ENCODE peak calls at places on chromosomes 4 and X, in four cellular contexts. One of them, this sample, is unnamed.

GRCh38 chr4:138609943-138610350 is 367.8 kb upstream of the SLC7A11 start:
- DNase-seq in AG04450: no peak
- DNase-seq in PC-9: no peak
- DNase-seq in CD4-positive, alpha-beta T cell: no peak
- DNase-seq in this sample: peak; percentile 42

GRCh38 chrX:125681058-125681457 is 361.4 kb downstream of the TEX13C start:
- DNase-seq in AG04450: no peak
- DNase-seq in PC-9: no peak
- DNase-seq in CD4-positive, alpha-beta T cell: no peak
- DNase-seq in this sample: no peak

GRCh38 chrX:17007134-17007768 is 60.8 kb downstream of the REPS2 start:
- DNase-seq in AG04450: no peak
- DNase-seq in PC-9: no peak
- DNase-seq in CD4-positive, alpha-beta T cell: no peak
- DNase-seq in this sample: no peak

GRCh38 chr4:78483811-78484210 is 67.8 kb upstream of the ANXA3 start:
- DNase-seq in AG04450: no peak
- DNase-seq in PC-9: no peak
- DNase-seq in CD4-positive, alpha-beta T cell: no peak
- DNase-seq in this sample: no peak

GRCh38 chrX:141811438-141811837 is 26.7 kb upstream of the MAGEC3 start:
- DNase-seq in AG04450: no peak
- DNase-seq in PC-9: no peak
- DNase-seq in CD4-positive, alpha-beta T cell: no peak
- DNase-seq in this sample: no peak

GRCh38 chr4:147284218-147284617 is 196.7 kb upstream of the EDNRA start:
- DNase-seq in AG04450: no peak
- DNase-seq in PC-9: no peak
- DNase-seq in CD4-positive, alpha-beta T cell: no peak
- DNase-seq in this sample: no peak

GRCh38 chr4:152309418-152309817 is 226.5 kb downstream of the FBXW7 start:
- DNase-seq in AG04450: no peak
- DNase-seq in PC-9: no peak
- DNase-seq in CD4-positive, alpha-beta T cell: no peak
- DNase-seq in this sample: no peak

GRCh38 chr4:132284910-132285426 is 864.1 kb upstream of the PCDH10 start:
- DNase-seq in AG04450: no peak
- DNase-seq in PC-9: no peak
- DNase-seq in CD4-positive, alpha-beta T cell: no peak
- DNase-seq in this sample: no peak

GRCh38 chr4:20544645-20545044 is 155.6 kb upstream of the PACRGL start:
- DNase-seq in AG04450: no peak
- DNase-seq in PC-9: no peak
- DNase-seq in CD4-positive, alpha-beta T cell: no peak
- DNase-seq in this sample: no peak

GRCh38 chr4:136106753-136107152 is 1425.5 kb downstream of the PCDH18 start:
- DNase-seq in AG04450: no peak
- DNase-seq in PC-9: no peak
- DNase-seq in CD4-positive, alpha-beta T cell: no peak
- DNase-seq in this sample: no peak

GRCh38 chr4:74751247-74751646 is 43.1 kb downstream of the BTC start:
- DNase-seq in AG04450: no peak
- DNase-seq in PC-9: no peak
- DNase-seq in CD4-positive, alpha-beta T cell: no peak
- DNase-seq in this sample: no peak

GRCh38 chr4:38327174-38327573 is 336.8 kb upstream of the KLF3 start:
- DNase-seq in AG04450: no peak
- DNase-seq in PC-9: no peak
- DNase-seq in CD4-positive, alpha-beta T cell: no peak
- DNase-seq in this sample: no peak

GRCh38 chrX:39675619-39676018 is 422.1 kb downstream of the BCOR start:
- DNase-seq in AG04450: no peak
- DNase-seq in PC-9: no peak
- DNase-seq in CD4-positive, alpha-beta T cell: no peak
- DNase-seq in this sample: no peak

GRCh38 chrX:12686324-12686723 is 104.9 kb upstream of the PRPS2 start:
- DNase-seq in AG04450: no peak
- DNase-seq in PC-9: no peak
- DNase-seq in CD4-positive, alpha-beta T cell: no peak
- DNase-seq in this sample: no peak

GRCh38 chrX:13938053-13938765 is 91.5 kb downstream of the GEMIN8 start:
- DNase-seq in AG04450: no peak
- DNase-seq in PC-9: no peak
- DNase-seq in CD4-positive, alpha-beta T cell: no peak
- DNase-seq in this sample: no peak

GRCh38 chr4:137739391-137739790 is 207.1 kb upstream of the PCDH18 start:
- DNase-seq in AG04450: no peak
- DNase-seq in PC-9: no peak
- DNase-seq in CD4-positive, alpha-beta T cell: no peak
- DNase-seq in this sample: no peak

GRCh38 chrX:111410451-111410850 is 1.5 kb downstream of the DCX start:
- DNase-seq in AG04450: no peak
- DNase-seq in PC-9: no peak
- DNase-seq in CD4-positive, alpha-beta T cell: no peak
- DNase-seq in this sample: no peak

GRCh38 chr4:140408974-140409373 is 18.5 kb downstream of the CLGN start:
- DNase-seq in AG04450: no peak
- DNase-seq in PC-9: no peak
- DNase-seq in CD4-positive, alpha-beta T cell: no peak
- DNase-seq in this sample: no peak

GRCh38 chr4:185811509-185812364 is at the start of gene SORBS2:
- DNase-seq in AG04450: no peak
- DNase-seq in PC-9: peak; percentile 51
- DNase-seq in CD4-positive, alpha-beta T cell: no peak
- DNase-seq in this sample: no peak

GRCh38 chr4:147362868-147363440 is 117.9 kb upstream of the EDNRA start:
- DNase-seq in AG04450: no peak
- DNase-seq in PC-9: no peak
- DNase-seq in CD4-positive, alpha-beta T cell: no peak
- DNase-seq in this sample: no peak

GRCh38 chr4:187478292-187479205 is 517.0 kb upstream of the ZFP42 start:
- DNase-seq in AG04450: peak; percentile 82
- DNase-seq in PC-9: no peak
- DNase-seq in CD4-positive, alpha-beta T cell: no peak
- DNase-seq in this sample: peak; percentile 90

GRCh38 chr4:8336412-8337075 is 67.0 kb downstream of the HTRA3 start:
- DNase-seq in AG04450: no peak
- DNase-seq in PC-9: peak; percentile 20
- DNase-seq in CD4-positive, alpha-beta T cell: no peak
- DNase-seq in this sample: no peak

GRCh38 chr4:166198516-166198915 is 325.5 kb downstream of the TLL1 start:
- DNase-seq in AG04450: no peak
- DNase-seq in PC-9: peak; percentile 5
- DNase-seq in CD4-positive, alpha-beta T cell: no peak
- DNase-seq in this sample: no peak

GRCh38 chr4:23039813-23040212 is 347.1 kb downstream of the GBA3 start:
- DNase-seq in AG04450: no peak
- DNase-seq in PC-9: no peak
- DNase-seq in CD4-positive, alpha-beta T cell: no peak
- DNase-seq in this sample: peak; percentile 25

GRCh38 chrX:103554687-103555417 is 30.5 kb upstream of the TCEAL4 start:
- DNase-seq in AG04450: peak; percentile 15
- DNase-seq in PC-9: peak; percentile 69
- DNase-seq in CD4-positive, alpha-beta T cell: peak; percentile 39
- DNase-seq in this sample: no peak

GRCh38 chr4:180953572-180953971 is 1289.6 kb upstream of the TENM3 start:
- DNase-seq in AG04450: no peak
- DNase-seq in PC-9: no peak
- DNase-seq in CD4-positive, alpha-beta T cell: no peak
- DNase-seq in this sample: no peak

GRCh38 chrX:17448188-17448587 is 73.2 kb downstream of the NHS start:
- DNase-seq in AG04450: no peak
- DNase-seq in PC-9: no peak
- DNase-seq in CD4-positive, alpha-beta T cell: no peak
- DNase-seq in this sample: no peak

GRCh38 chrX:104864296-104864695 is 298.3 kb downstream of the IL1RAPL2 start:
- DNase-seq in AG04450: no peak
- DNase-seq in PC-9: no peak
- DNase-seq in CD4-positive, alpha-beta T cell: no peak
- DNase-seq in this sample: no peak

GRCh38 chr4:150176559-150176958 is 98.3 kb downstream of the DCLK2 start:
- DNase-seq in AG04450: peak; percentile 10
- DNase-seq in PC-9: no peak
- DNase-seq in CD4-positive, alpha-beta T cell: no peak
- DNase-seq in this sample: peak; percentile 80

GRCh38 chr4:31108762-31109161 is 388.6 kb downstream of the PCDH7 start:
- DNase-seq in AG04450: no peak
- DNase-seq in PC-9: no peak
- DNase-seq in CD4-positive, alpha-beta T cell: no peak
- DNase-seq in this sample: no peak

GRCh38 chrX:39162322-39162721 is 361.1 kb downstream of the MID1IP1 start:
- DNase-seq in AG04450: no peak
- DNase-seq in PC-9: no peak
- DNase-seq in CD4-positive, alpha-beta T cell: peak; percentile 29
- DNase-seq in this sample: no peak

GRCh38 chr4:8378101-8378724 is 62.3 kb downstream of the ACOX3 start:
- DNase-seq in AG04450: no peak
- DNase-seq in PC-9: no peak
- DNase-seq in CD4-positive, alpha-beta T cell: no peak
- DNase-seq in this sample: no peak

GRCh38 chr4:143253156-143253555 is 68.4 kb downstream of the USP38 start:
- DNase-seq in AG04450: no peak
- DNase-seq in PC-9: peak; percentile 9
- DNase-seq in CD4-positive, alpha-beta T cell: no peak
- DNase-seq in this sample: no peak

GRCh38 chrX:6292599-6292998 is 63.9 kb upstream of the NLGN4X start:
- DNase-seq in AG04450: no peak
- DNase-seq in PC-9: no peak
- DNase-seq in CD4-positive, alpha-beta T cell: no peak
- DNase-seq in this sample: no peak

GRCh38 chr4:8050555-8051206 is 107.9 kb downstream of the ABLIM2 start:
- DNase-seq in AG04450: no peak
- DNase-seq in PC-9: peak; percentile 22
- DNase-seq in CD4-positive, alpha-beta T cell: no peak
- DNase-seq in this sample: no peak

GRCh38 chr4:185933078-185933581 is 121.1 kb upstream of the SORBS2 start:
- DNase-seq in AG04450: no peak
- DNase-seq in PC-9: no peak
- DNase-seq in CD4-positive, alpha-beta T cell: no peak
- DNase-seq in this sample: no peak

GRCh38 chr4:115790812-115791211 is 677.4 kb upstream of the NDST4 start:
- DNase-seq in AG04450: no peak
- DNase-seq in PC-9: no peak
- DNase-seq in CD4-positive, alpha-beta T cell: no peak
- DNase-seq in this sample: no peak
- TF ChIP-seq CTCF in AG04450: no peak
- TF ChIP-seq CTCF in PC-9: no peak
- TF ChIP-seq CTCF in CD4-positive, alpha-beta T cell: no peak
- TF ChIP-seq CTCF in this sample: no peak

DNA sequence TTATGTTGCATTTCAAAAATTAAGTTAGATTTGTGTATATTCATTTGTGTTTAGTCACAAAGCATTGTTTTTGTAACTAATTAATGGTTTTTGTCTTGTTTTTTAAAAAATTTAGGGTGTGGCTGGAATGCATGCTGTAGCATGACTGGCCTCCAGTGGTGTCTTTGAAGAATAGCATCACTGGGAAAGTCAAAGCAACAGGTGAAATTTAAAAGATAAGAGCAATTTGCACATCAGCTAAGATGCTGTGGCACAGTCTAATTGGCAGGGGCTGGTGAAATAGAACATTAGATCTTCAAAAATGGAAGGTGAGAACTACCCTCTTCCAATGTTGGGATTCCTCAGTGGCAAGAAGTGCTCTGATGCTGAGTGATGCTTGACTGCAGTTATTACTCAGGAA is 45.3 kb downstream of the ANK2 start:
- DNase-seq in AG04450: no peak
- DNase-seq in PC-9: no peak
- DNase-seq in CD4-positive, alpha-beta T cell: no peak
- DNase-seq in this sample: no peak
- TF ChIP-seq CTCF in AG04450: peak; percentile 55
- TF ChIP-seq CTCF in PC-9: peak; percentile 77
- TF ChIP-seq CTCF in CD4-positive, alpha-beta T cell: no peak
- TF ChIP-seq CTCF in this sample: peak; percentile 70

GRCh38 chr4:95693594-95693993 is 144.8 kb upstream of the UNC5C start:
- DNase-seq in AG04450: no peak
- DNase-seq in PC-9: no peak
- DNase-seq in CD4-positive, alpha-beta T cell: no peak
- DNase-seq in this sample: no peak
- TF ChIP-seq CTCF in AG04450: peak; percentile 27
- TF ChIP-seq CTCF in PC-9: peak; percentile 32
- TF ChIP-seq CTCF in CD4-positive, alpha-beta T cell: no peak
- TF ChIP-seq CTCF in this sample: no peak

DNA sequence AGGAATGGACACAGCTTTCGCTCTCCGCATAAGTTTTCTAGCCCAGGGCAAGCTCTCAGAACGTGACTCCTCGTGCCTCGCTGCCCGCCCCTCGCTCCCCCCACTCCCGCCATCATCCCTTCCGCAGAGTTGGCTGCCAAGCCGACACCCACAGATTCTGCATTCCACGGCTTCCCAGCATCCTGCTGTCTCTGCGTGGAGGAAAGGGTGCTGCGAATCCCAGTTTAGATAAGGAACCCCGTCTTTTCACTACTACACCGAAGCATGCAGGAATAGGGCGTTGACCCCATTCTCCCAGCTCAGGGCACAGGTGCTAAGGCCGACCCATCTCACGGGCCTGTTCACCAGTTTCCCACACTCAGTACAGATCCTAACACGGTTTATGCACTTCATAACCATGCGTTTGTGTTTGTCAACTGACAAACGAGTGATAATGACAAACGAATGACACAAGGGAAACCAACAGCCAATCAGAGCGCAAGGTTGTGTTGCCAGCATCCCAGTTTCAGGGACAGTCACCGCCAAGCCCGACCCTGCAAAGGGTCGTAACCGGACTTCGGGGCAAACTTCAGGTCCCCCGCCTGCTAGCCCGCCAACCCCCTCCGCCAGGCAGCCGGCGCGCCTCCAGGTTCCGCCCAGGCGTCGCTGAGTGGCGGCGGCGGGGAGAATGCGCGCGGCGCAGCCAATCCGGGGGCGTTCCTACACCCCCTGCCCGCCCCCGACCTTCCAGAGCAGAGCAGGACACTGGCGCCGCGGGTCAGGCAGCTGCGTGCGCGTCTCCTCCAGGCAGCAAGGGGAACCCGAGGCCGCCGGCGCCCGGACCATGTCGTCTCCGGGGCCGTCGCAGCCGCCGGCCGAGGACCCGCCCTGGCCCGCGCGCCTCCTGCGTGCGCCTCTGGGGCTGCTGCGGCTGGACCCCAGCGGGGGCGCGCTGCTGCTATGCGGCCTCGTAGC is at the start of gene CYP2U1:
- DNase-seq in AG04450: peak; percentile 16
- DNase-seq in PC-9: peak; percentile 58
- DNase-seq in CD4-positive, alpha-beta T cell: peak; percentile 74
- DNase-seq in this sample: peak; percentile 16
- TF ChIP-seq CTCF in AG04450: no peak
- TF ChIP-seq CTCF in PC-9: no peak
- TF ChIP-seq CTCF in CD4-positive, alpha-beta T cell: no peak
- TF ChIP-seq CTCF in this sample: peak; percentile 2